ENCODE peak calls at places on chromosomes 1 and 21, in ten cellular contexts. O, L, E, J, C, M, T, U, V and F are unnamed samples.

GRCh38 chr1:151478140-151478812 is 19.0 kb upstream of the POGZ start:
- DNase-seq in L (no peak), E (no peak), O (no peak), M (no peak), T (no peak), V (no peak), J (no peak), U (no peak), C (no peak), F (no peak)

GRCh38 chr1:153677718-153678518 is 570 bp upstream of the NPR1 start:
- DNase-seq in U (peak), T (peak), M (peak), E (peak), C (no peak), V (peak), J (peak), O (peak), L (peak), F (peak)

GRCh38 chr1:43293896-43294760 is 6.7 kb upstream of the TIE1 start:
- DNase-seq in T (peak), J (peak), C (no peak), U (no peak), V (no peak), L (no peak), M (no peak), E (no peak), O (peak), F (no peak)

GRCh38 chr1:237799762-237800474 is 90.8 kb downstream of the ZP4 start:
- DNase-seq in M (no peak), C (no peak), U (peak), T (peak), V (peak), E (no peak), L (peak), J (peak), O (peak), F (peak)

GRCh38 chr1:117857434-117857833 is 72.0 kb downstream of the GDAP2 start:
- DNase-seq in U (no peak), E (no peak), L (no peak), C (no peak), T (no peak), J (no peak), V (no peak), M (no peak), O (no peak), F (no peak)

GRCh38 chr1:42081475-42081874 is 71.7 kb upstream of the GUCA2B start:
- DNase-seq in M (no peak), U (no peak), V (peak), E (peak), C (no peak), O (peak), T (no peak), L (no peak), J (no peak), F (no peak)

GRCh38 chr1:222454782-222455181 is 93.1 kb downstream of the HHIPL2 start:
- DNase-seq in J (no peak), M (peak), L (no peak), C (no peak), O (no peak), U (no peak), T (peak), V (no peak), E (no peak), F (peak)

GRCh38 chr21:23543334-23543733 is 2063.9 kb downstream of the MRPL39 start:
- DNase-seq in U (no peak), L (no peak), C (no peak), T (no peak), V (no peak), J (no peak), E (no peak), M (no peak), O (no peak), F (no peak)

GRCh38 chr1:48107516-48107915 is 110.3 kb upstream of the TRABD2B start:
- DNase-seq in M (no peak), U (no peak), O (no peak), L (no peak), C (no peak), T (no peak), V (no peak), J (no peak), E (no peak), F (no peak)

GRCh38 chr21:17911628-17912027 is 92.5 kb upstream of the C21orf91 start:
- DNase-seq in U (no peak), E (no peak), M (no peak), C (no peak), L (no peak), T (peak), V (no peak), O (peak), J (no peak), F (peak)

GRCh38 chr1:27719286-27720251 is 6.2 kb upstream of the FAM76A start:
- DNase-seq in M (no peak), J (no peak), U (no peak), T (peak), L (peak), C (no peak), E (no peak), O (no peak), V (no peak), F (peak)

GRCh38 chr1:109197163-109198042 is 16.3 kb upstream of the SARS1 start:
- DNase-seq in C (no peak), U (no peak), M (no peak), V (no peak), L (peak), E (no peak), O (peak), J (no peak), T (peak), F (peak)

GRCh38 chr1:110243146-110243545 is 33.0 kb downstream of the KCNC4 start:
- DNase-seq in L (no peak), O (no peak), C (no peak), V (no peak), J (no peak), M (no peak), U (no peak), T (no peak), E (no peak), F (no peak)

GRCh38 chr1:33078030-33078591 is 2.8 kb upstream of the AZIN2 start:
- DNase-seq in U (no peak), T (no peak), C (no peak), V (no peak), L (no peak), J (no peak), E (no peak), M (no peak), O (no peak), F (no peak)

GRCh38 chr1:198699167-198700015 is 60.6 kb downstream of the PTPRC start:
- DNase-seq in J (peak), T (peak), E (peak), M (peak), C (peak), L (peak), V (peak), O (peak), U (peak), F (peak)

GRCh38 chr1:166679369-166679768 is 159.9 kb upstream of the POGK start:
- DNase-seq in M (no peak), V (no peak), U (no peak), T (no peak), O (no peak), L (no peak), E (no peak), J (no peak), C (no peak), F (no peak)

GRCh38 chr1:5764464-5764863 is 227.8 kb downstream of the NPHP4 start:
- DNase-seq in U (no peak), V (no peak), C (no peak), M (no peak), O (no peak), E (no peak), T (no peak), L (no peak), J (peak), F (no peak)

GRCh38 chr1:87463917-87464565 is 135.4 kb downstream of the LMO4 start:
- DNase-seq in L (no peak), V (no peak), U (no peak), T (no peak), C (no peak), O (no peak), J (no peak), E (no peak), M (no peak), F (no peak)

GRCh38 chr1:114032271-114033218 is 53.3 kb downstream of the OLFML3 start:
- DNase-seq in E (no peak), J (no peak), U (no peak), M (no peak), V (no peak), T (peak), O (no peak), L (peak), C (no peak), F (peak)

GRCh38 chr1:201925961-201926585 is 20.3 kb downstream of the LMOD1 start:
- DNase-seq in C (no peak), L (no peak), J (no peak), O (no peak), M (no peak), E (no peak), U (no peak), V (no peak), T (no peak), F (no peak)

GRCh38 chr1:24920155-24920925 is 9.7 kb downstream of the RUNX3 start:
- DNase-seq in E (no peak), U (no peak), O (no peak), T (no peak), V (no peak), C (no peak), L (no peak), J (no peak), M (no peak), F (peak)

GRCh38 chr1:233908092-233908491 is 3.6 kb downstream of the SLC35F3 start:
- DNase-seq in J (no peak), O (no peak), E (no peak), T (no peak), U (no peak), V (no peak), M (no peak), L (no peak), C (no peak), F (no peak)

GRCh38 chr1:80248886-80249285 is 1242.4 kb upstream of the ADGRL4 start:
- DNase-seq in M (no peak), J (no peak), U (no peak), L (no peak), E (no peak), V (no peak), T (no peak), O (no peak), C (no peak), F (no peak)

GRCh38 chr1:203299180-203299579 is 6.1 kb upstream of the BTG2 start:
- DNase-seq in V (no peak), C (no peak), E (no peak), M (no peak), T (no peak), U (no peak), O (no peak), L (no peak), J (no peak), F (no peak)

GRCh38 chr1:223788746-223789415 is 56.9 kb downstream of the TP53BP2 start:
- DNase-seq in U (no peak), E (no peak), V (no peak), M (no peak), C (no peak), L (no peak), O (no peak), T (no peak), J (no peak), F (no peak)

GRCh38 chr1:153527023-153527724 is 8.6 kb downstream of the S100A6 start:
- DNase-seq in V (no peak), E (no peak), M (no peak), L (no peak), C (no peak), U (no peak), T (peak), O (no peak), J (peak), F (no peak)

GRCh38 chr1:44220001-44220751 is 6.9 kb downstream of the DMAP1 start:
- DNase-seq in O (no peak), T (no peak), U (no peak), J (peak), L (no peak), V (no peak), E (no peak), M (peak), C (no peak), F (peak)

GRCh38 chr21:44051462-44051941 is 39.4 kb downstream of the TRAPPC10 start:
- DNase-seq in E (no peak), T (no peak), V (peak), C (no peak), O (no peak), M (no peak), L (no peak), J (no peak), U (no peak), F (peak)

GRCh38 chr1:20590313-20590777 is 1.4 kb downstream of the CDA start:
- DNase-seq in J (no peak), E (peak), L (no peak), O (no peak), M (no peak), C (no peak), T (no peak), U (no peak), V (no peak), F (peak)

GRCh38 chr1:110610084-110610483 is 3.9 kb upstream of the KCNA2 start:
- DNase-seq in L (no peak), J (no peak), V (no peak), C (no peak), T (no peak), M (no peak), U (no peak), E (no peak), O (no peak), F (no peak)

GRCh38 chr21:16775056-16775455 is 737.8 kb upstream of the CXADR start:
- DNase-seq in M (no peak), V (peak), J (peak), O (no peak), L (no peak), C (no peak), E (no peak), T (no peak), U (no peak), F (no peak)

GRCh38 chr1:112619518-112620458 is at the start of gene CAPZA1:
- DNase-seq in T (peak), C (peak), L (peak), J (peak), M (peak), V (peak), U (peak), O (peak), E (peak), F (peak)

GRCh38 chr1:4716406-4716805 is 62.0 kb downstream of the AJAP1 start:
- DNase-seq in V (no peak), E (no peak), J (no peak), L (no peak), U (no peak), C (no peak), O (no peak), T (no peak), M (no peak), F (no peak)

GRCh38 chr1:176745945-176746344 is 283.0 kb downstream of the PAPPA2 start:
- DNase-seq in L (peak), C (no peak), E (no peak), J (no peak), M (no peak), T (no peak), V (peak), U (no peak), O (no peak), F (no peak)

GRCh38 chr1:74504125-74505065 is 8.0 kb downstream of the LRRC53 start:
- DNase-seq in C (no peak), L (peak), U (peak), M (peak), J (peak), E (no peak), O (peak), T (peak), V (peak), F (peak)

GRCh38 chr1:77652970-77653516 is 29.4 kb downstream of the ZZZ3 start:
- DNase-seq in T (no peak), O (no peak), E (no peak), L (no peak), U (no peak), C (no peak), V (no peak), M (no peak), J (no peak), F (no peak)

GRCh38 chr1:44261475-44261853 is 48.2 kb downstream of the DMAP1 start:
- DNase-seq in E (no peak), T (no peak), J (no peak), V (no peak), C (no peak), O (no peak), M (no peak), U (no peak), L (no peak), F (no peak)